ENCODE peak calls at places on chromosomes 3 and 15, in four cellular contexts. U, B, S and W are unnamed samples.

GRCh38 chr15:39403674-39404117 is 177.2 kb upstream of the THBS1 start:
- DNase-seq in U (no peak), B (no peak), S (no peak), W (no peak)

GRCh38 chr15:56600380-56600779 is 132.9 kb downstream of the ZNF280D start:
- DNase-seq in U (no peak), B (no peak), S (no peak), W (no peak)

GRCh38 chr15:79132770-79133169 is 42.2 kb upstream of the RASGRF1 start:
- DNase-seq in U (no peak), B (no peak), S (no peak), W (no peak)

GRCh38 chr15:39327005-39327725 is 253.7 kb upstream of the THBS1 start:
- DNase-seq in U (no peak), B (no peak), S (peak), W (no peak)

GRCh38 chr3:15440891-15441290 is 13.5 kb downstream of the EAF1 start:
- DNase-seq in U (no peak), B (no peak), S (no peak), W (no peak)

GRCh38 chr3:44762170-44762677 is 630 bp downstream of the KIF15 start:
- DNase-seq in U (no peak), B (no peak), S (no peak), W (no peak)

GRCh38 chr3:12222765-12223485 is 64.2 kb upstream of the TIMP4 start:
- DNase-seq in U (no peak), B (no peak), S (no peak), W (no peak)

GRCh38 chr3:198071602-198072285 is 111.7 kb downstream of the LMLN start:
- DNase-seq in U (no peak), B (peak), S (no peak), W (no peak)

GRCh38 chr15:52733696-52734255 is 54.6 kb upstream of the ATOSA start:
- DNase-seq in U (no peak), B (no peak), S (no peak), W (no peak)

GRCh38 chr3:127257351-127257750 is 30.5 kb downstream of the PRR20G start:
- DNase-seq in U (no peak), B (no peak), S (no peak), W (no peak)

GRCh38 chr15:53586815-53587214 is 172.6 kb downstream of the WDR72 start:
- DNase-seq in U (no peak), B (no peak), S (peak), W (no peak)

GRCh38 chr3:104088738-104089137 is 1278.0 kb upstream of the ALCAM start:
- DNase-seq in U (no peak), B (no peak), S (no peak), W (no peak)

GRCh38 chr3:52615178-52615577 is 70.5 kb downstream of the PBRM1 start:
- DNase-seq in U (no peak), B (no peak), S (no peak), W (no peak)

GRCh38 chr3:159548675-159549335 is 439.8 kb upstream of the IL12A start:
- DNase-seq in U (no peak), B (no peak), S (no peak), W (no peak)

GRCh38 chr3:24519368-24520100 is 24.9 kb upstream of the THRB start:
- DNase-seq in U (no peak), B (no peak), S (no peak), W (peak)

GRCh38 chr3:39183231-39184080 is 8.9 kb downstream of the XIRP1 start:
- DNase-seq in U (no peak), B (no peak), S (peak), W (no peak)

GRCh38 chr15:63157066-63157890 is at the start of gene RPS27L:
- DNase-seq in U (peak), B (peak), S (peak), W (peak)

GRCh38 chr15:22969512-22969911 is 10.7 kb downstream of the CYFIP1 start:
- DNase-seq in U (no peak), B (no peak), S (no peak), W (no peak)

GRCh38 chr3:38088126-38088525 is 48.8 kb downstream of the ACAA1 start:
- DNase-seq in U (no peak), B (no peak), S (no peak), W (no peak)

GRCh38 chr15:44595246-44595645 is 58.3 kb downstream of the EIF3J start:
- DNase-seq in U (no peak), B (no peak), S (no peak), W (no peak)

GRCh38 chr15:100763764-100764750 is 115.6 kb upstream of the ALDH1A3 start:
- DNase-seq in U (peak), B (no peak), S (no peak), W (peak)